ENCODE peak calls at places on chromosomes 3 and 15, in eight cellular contexts. M, O, G, W, S, Q, B and P are unnamed samples.

GRCh38 chr3:127209155-127209839 is 16.4 kb downstream of the PRR23E start:
- DNase-seq in M (peak; percentile 19), O (no peak), G (no peak), W (no peak), S (peak; percentile 32), Q (no peak), B (no peak), P (no peak)

GRCh38 chr15:92963794-92964193 is 63.7 kb downstream of the CHD2 start:
- DNase-seq in M (no peak), O (no peak), G (no peak), W (peak; percentile 32), S (no peak), Q (no peak), B (no peak), P (no peak)

GRCh38 chr3:158679547-158680000 is 7.1 kb upstream of the LXN start:
- DNase-seq in M (no peak), O (no peak), G (no peak), W (no peak), S (no peak), Q (no peak), B (no peak), P (no peak)

GRCh38 chr3:184563569-184563925 is 2.0 kb downstream of the EPHB3 start:
- DNase-seq in M (no peak), O (no peak), G (no peak), W (no peak), S (no peak), Q (no peak), B (no peak), P (no peak)

GRCh38 chr3:42526616-42527367 is 24.3 kb downstream of the VIPR1 start:
- DNase-seq in M (no peak), O (no peak), G (no peak), W (no peak), S (no peak), Q (no peak), B (no peak), P (no peak)

GRCh38 chr15:73325191-73325980 is 43.4 kb downstream of the HCN4 start:
- DNase-seq in M (no peak), O (no peak), G (peak; percentile 57), W (no peak), S (no peak), Q (no peak), B (no peak), P (no peak)

GRCh38 chr15:95295905-95296618 is 1034.4 kb upstream of the NR2F2 start:
- DNase-seq in M (no peak), O (no peak), G (no peak), W (no peak), S (no peak), Q (no peak), B (no peak), P (no peak)

GRCh38 chr3:46922426-46922825 is 44.9 kb downstream of the PTH1R start:
- DNase-seq in M (no peak), O (no peak), G (peak; percentile 28), W (no peak), S (no peak), Q (no peak), B (no peak), P (no peak)

GRCh38 chr15:59367022-59367451 is 5.6 kb downstream of the MYO1E start:
- DNase-seq in M (no peak), O (peak; percentile 6), G (no peak), W (no peak), S (no peak), Q (no peak), B (no peak), P (no peak)

GRCh38 chr3:127953636-127954035 is 38.6 kb downstream of the KBTBD12 start:
- DNase-seq in M (no peak), O (no peak), G (no peak), W (no peak), S (no peak), Q (no peak), B (no peak), P (no peak)

GRCh38 chr3:30146978-30147377 is 459.4 kb upstream of the TGFBR2 start:
- DNase-seq in M (no peak), O (no peak), G (no peak), W (no peak), S (no peak), Q (no peak), B (peak; percentile 1), P (no peak)

GRCh38 chr3:175383366-175383765 is 524.2 kb downstream of the NAALADL2 start:
- DNase-seq in M (no peak), O (no peak), G (no peak), W (no peak), S (no peak), Q (no peak), B (no peak), P (no peak)